ENCODE peak calls at places on chromosomes 13 and 19, in six cellular contexts. F, E, Y, K, L and B are unnamed samples.

GRCh38 chr13:46170268-46170667 is 11.7 kb downstream of the LCP1 start:
- DNase-seq in F (no peak), E (no peak), Y (no peak), K (no peak), L (no peak), B (no peak)

GRCh38 chr13:67278230-67278629 is 48.1 kb upstream of the PCDH9 start:
- DNase-seq in F (no peak), E (no peak), Y (no peak), K (no peak), L (no peak), B (no peak)

GRCh38 chr19:3454656-3455392 is 25.5 kb downstream of the SMIM24 start:
- DNase-seq in F (no peak), E (no peak), Y (no peak), K (no peak), L (no peak), B (no peak)

GRCh38 chr19:11420894-11421606 is 1.9 kb upstream of the RGL3 start:
- DNase-seq in F (no peak), E (no peak), Y (no peak), K (no peak), L (no peak), B (no peak)

GRCh38 chr19:49186108-49186507 is 28.5 kb downstream of the TRPM4 start:
- DNase-seq in F (no peak), E (no peak), Y (no peak), K (no peak), L (no peak), B (no peak)

GRCh38 chr19:3373971-3374368 is 7.6 kb downstream of the NFIC start:
- DNase-seq in F (no peak), E (no peak), Y (no peak), K (no peak), L (no peak), B (no peak)

GRCh38 chr19:3175761-3176714 is 2.5 kb upstream of the S1PR4 start:
- DNase-seq in F (no peak), E (peak), Y (no peak), K (peak), L (peak), B (no peak)

GRCh38 chr19:55316646-55317045 is 8.5 kb downstream of the TMEM150B start:
- DNase-seq in F (no peak), E (no peak), Y (no peak), K (no peak), L (no peak), B (no peak)

GRCh38 chr19:42281175-42282035 is 12.4 kb downstream of the CIC start:
- DNase-seq in F (no peak), E (peak), Y (no peak), K (no peak), L (no peak), B (peak)

GRCh38 chr19:12913011-12913561 is 6.0 kb downstream of the SYCE2 start:
- DNase-seq in F (no peak), E (peak), Y (no peak), K (peak), L (peak), B (peak)

GRCh38 chr19:19540707-19541515 is 2.8 kb downstream of the CILP2 start:
- DNase-seq in F (peak), E (no peak), Y (peak), K (peak), L (peak), B (no peak)

GRCh38 chr19:28067882-28068281 is 1145.1 kb downstream of the UQCRFS1 start:
- DNase-seq in F (no peak), E (no peak), Y (no peak), K (no peak), L (no peak), B (no peak)

GRCh38 chr13:58926858-58927257 is 1236.9 kb downstream of the DIAPH3 start:
- DNase-seq in F (no peak), E (no peak), Y (no peak), K (no peak), L (no peak), B (no peak)

GRCh38 chr19:34639491-34640085 is 37.4 kb downstream of the SCGB2B2 start:
- DNase-seq in F (peak), E (peak), Y (peak), K (peak), L (no peak), B (peak)

GRCh38 chr19:16268676-16269319 is 55.8 kb upstream of the KLF2 start:
- DNase-seq in F (no peak), E (no peak), Y (peak), K (no peak), L (no peak), B (no peak)

GRCh38 chr13:44244288-44244687 is 129.3 kb upstream of the SERP2 start:
- DNase-seq in F (no peak), E (no peak), Y (no peak), K (no peak), L (no peak), B (no peak)

GRCh38 chr19:38785187-38785699 is 3.8 kb upstream of the LGALS7B start:
- DNase-seq in F (no peak), E (no peak), Y (no peak), K (no peak), L (no peak), B (no peak)

GRCh38 chr13:42750858-42751257 is 30.5 kb upstream of the FAM216B start:
- DNase-seq in F (no peak), E (no peak), Y (no peak), K (no peak), L (no peak), B (no peak)

GRCh38 chr13:59782696-59783095 is 381.0 kb downstream of the DIAPH3 start:
- DNase-seq in F (no peak), E (no peak), Y (no peak), K (no peak), L (no peak), B (no peak)

GRCh38 chr13:50161052-50161451 is 145.8 kb downstream of the KCNRG start:
- DNase-seq in F (no peak), E (no peak), Y (no peak), K (no peak), L (no peak), B (no peak)

GRCh38 chr19:17404621-17405249 is 695 bp downstream of the BST2 start:
- DNase-seq in F (no peak), E (no peak), Y (no peak), K (no peak), L (no peak), B (no peak)

GRCh38 chr19:5107432-5108122 is 138.7 kb downstream of the KDM4B start:
- DNase-seq in F (no peak), E (no peak), Y (no peak), K (no peak), L (no peak), B (no peak)

GRCh38 chr19:47839411-47839810 is 17.7 kb downstream of the CRX start:
- DNase-seq in F (no peak), E (no peak), Y (no peak), K (no peak), L (no peak), B (no peak)